ENCODE peak calls at places on chromosomes 7 and 10, in six cellular contexts. T is fibroblast of the aortic adventitia, W is AG09309, H is lower lobe of right lung, E is A549, J is neural crest cell. B is an unnamed sample.

GRCh38 chr7:83178796-83179195 is 16.1 kb upstream of the PCLO start:
- DNase-seq in T (peak), W (no peak), H (no peak), E (no peak), J (no peak), B (no peak)

GRCh38 chr10:65294329-65294728 is 1631.5 kb upstream of the LRRTM3 start:
- DNase-seq in T (no peak), W (no peak), H (no peak), E (no peak), J (no peak), B (no peak)

GRCh38 chr10:99620713-99621453 is 644 bp upstream of the SLC25A28 start:
- DNase-seq in T (peak), W (peak), H (peak), E (peak), J (peak), B (peak)

GRCh38 chr10:90642136-90642535 is 215.7 kb downstream of the HTR7 start:
- DNase-seq in T (peak), W (peak), H (no peak), E (no peak), J (no peak), B (no peak)

GRCh38 chr10:4515711-4516110 is 310.3 kb upstream of the AKR1E2 start:
- DNase-seq in T (no peak), W (no peak), H (no peak), E (no peak), J (no peak), B (no peak)

GRCh38 chr10:75276029-75276872 is 40.5 kb upstream of the COMTD1 start:
- DNase-seq in T (no peak), W (no peak), H (peak), E (no peak), J (no peak), B (no peak)

GRCh38 chr10:98431016-98431415 is 15.7 kb downstream of the HPS1 start:
- DNase-seq in T (no peak), W (no peak), H (no peak), E (no peak), J (no peak), B (no peak)

GRCh38 chr10:14084875-14085274 is 245.8 kb downstream of the FRMD4A start:
- DNase-seq in T (no peak), W (no peak), H (no peak), E (peak), J (no peak), B (no peak)

GRCh38 chr7:56079450-56080185 is 13.1 kb downstream of the PHKG1 start:
- DNase-seq in T (peak), W (no peak), H (peak), E (peak), J (no peak), B (no peak)

GRCh38 chr7:24917510-24918239 is 62.3 kb downstream of the OSBPL3 start:
- DNase-seq in T (peak), W (peak), H (no peak), E (no peak), J (no peak), B (no peak)

GRCh38 chr7:26182706-26183105 is 17.8 kb downstream of the HNRNPA2B1 start:
- DNase-seq in T (no peak), W (no peak), H (no peak), E (no peak), J (no peak), B (no peak)

GRCh38 chr7:117645456-117646181 is 165.8 kb downstream of the CFTR start:
- DNase-seq in T (peak), W (no peak), H (no peak), E (peak), J (no peak), B (no peak)

GRCh38 chr7:29038463-29038862 is 80.3 kb upstream of the TRIL start:
- DNase-seq in T (peak), W (no peak), H (no peak), E (no peak), J (no peak), B (no peak)

GRCh38 chr7:50782376-50783208 is at the start of gene GRB10:
- DNase-seq in T (no peak), W (no peak), H (peak), E (no peak), J (peak), B (no peak)

GRCh38 chr10:50624866-50625491 is 1.2 kb upstream of the SGMS1 start:
- DNase-seq in T (peak), W (no peak), H (peak), E (peak), J (peak), B (peak)

GRCh38 chr10:104077282-104078151 is 8.2 kb downstream of the COL17A1 start:
- DNase-seq in T (no peak), W (no peak), H (no peak), E (no peak), J (no peak), B (no peak)

DNA sequence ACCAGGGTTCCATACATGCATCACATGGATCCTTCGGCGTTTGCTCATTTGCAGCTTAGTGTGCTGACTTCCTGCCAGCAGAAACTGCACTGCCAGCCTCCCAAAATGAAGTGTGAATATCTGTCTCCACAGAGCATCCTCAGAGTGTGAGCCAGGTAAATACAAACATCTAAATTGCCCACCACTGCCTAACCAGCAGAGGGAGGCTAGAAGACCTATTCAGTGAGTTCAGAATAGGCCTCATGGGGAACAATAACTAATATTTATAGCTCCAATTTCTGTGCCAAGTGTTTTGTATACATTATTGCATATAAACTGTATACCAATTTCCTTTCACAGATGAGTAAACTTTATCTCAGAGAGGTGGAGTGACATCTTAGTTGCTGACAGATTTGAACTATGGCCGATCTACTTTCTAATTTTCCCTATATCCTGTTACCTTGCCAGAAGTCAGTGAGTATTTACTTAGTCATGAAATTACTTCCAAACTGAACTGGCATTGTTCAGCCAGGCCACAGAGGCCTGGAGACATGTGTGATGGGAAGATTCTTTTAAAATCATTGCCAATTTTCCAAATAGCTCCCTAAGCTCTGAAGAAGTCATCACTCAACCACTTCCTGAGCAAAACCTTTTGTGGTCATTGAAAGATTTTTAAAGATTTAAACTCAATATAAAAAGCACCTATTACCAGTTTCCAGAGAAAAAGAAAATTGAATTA is 926.5 kb upstream of the GHITM start:
- DNase-seq in T (peak), W (peak), H (no peak), E (no peak), J (no peak), B (no peak)
- TF ChIP-seq CTCF in T (no peak), W (peak), H (no peak), E (no peak), J (no peak), B (no peak)

GRCh38 chr10:72334832-72335393 is 19.8 kb downstream of the DNAJB12 start:
- DNase-seq in T (peak), W (no peak), H (peak), E (no peak), J (no peak), B (peak)
- TF ChIP-seq CTCF in T (no peak), W (no peak), H (peak), E (no peak), J (no peak), B (peak)

GRCh38 chr10:34479520-34480179 is 335.4 kb downstream of the PARD3 start:
- DNase-seq in T (no peak), W (no peak), H (no peak), E (no peak), J (no peak), B (no peak)

GRCh38 chr10:34475222-34475621 is 339.9 kb downstream of the PARD3 start:
- DNase-seq in T (peak), W (no peak), H (no peak), E (no peak), J (no peak), B (no peak)

GRCh38 chr10:34474555-34474954 is 340.5 kb downstream of the PARD3 start:
- DNase-seq in T (no peak), W (no peak), H (no peak), E (no peak), J (no peak), B (no peak)

GRCh38 chr10:34476607-34477006 is 338.5 kb downstream of the PARD3 start:
- DNase-seq in T (no peak), W (no peak), H (no peak), E (no peak), J (no peak), B (no peak)

GRCh38 chr10:34477229-34477628 is 337.9 kb downstream of the PARD3 start:
- DNase-seq in T (no peak), W (no peak), H (no peak), E (no peak), J (no peak), B (no peak)
- TF ChIP-seq CTCF in T (no peak), W (no peak), H (no peak), E (no peak), J (no peak), B (no peak)

DNA sequence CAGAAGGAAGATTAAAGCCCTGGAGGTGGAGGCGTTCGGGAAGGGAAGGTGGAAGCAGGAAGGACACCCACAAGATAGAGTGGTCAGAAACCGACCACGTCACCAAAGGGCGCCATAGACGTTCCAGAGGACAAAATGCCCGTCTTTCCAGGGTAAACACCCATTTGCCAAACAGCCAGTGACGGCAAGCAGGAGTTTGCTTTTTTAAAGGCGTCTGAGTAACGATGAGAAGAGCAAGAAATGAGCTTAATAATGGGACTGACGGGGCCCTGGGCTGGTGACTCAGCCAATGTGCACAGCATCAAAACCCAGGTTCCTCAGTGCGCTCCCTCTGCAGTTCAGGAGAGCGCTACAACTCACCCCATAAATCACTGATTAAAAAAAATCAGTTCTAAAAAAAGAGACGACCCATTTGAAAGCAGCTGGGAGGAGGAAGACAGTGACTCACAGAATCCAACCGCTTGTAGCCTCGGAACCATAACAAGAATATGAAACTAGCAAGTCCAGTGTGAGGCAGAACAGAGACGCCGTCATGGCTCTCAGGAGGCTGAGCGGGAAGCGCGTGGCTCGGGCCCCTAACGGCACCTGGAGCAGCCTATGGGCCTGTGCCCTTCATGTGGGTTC is 5.9 kb downstream of the DIP2C start:
- DNase-seq in T (peak), W (peak), H (no peak), E (peak), J (no peak), B (no peak)
- TF ChIP-seq CTCF in T (peak), W (peak), H (no peak), E (peak), J (no peak), B (no peak)